ENCODE peak calls at places on chromosomes 3 and 15, in ten cellular contexts. B is A549, C is body of pancreas, R is IMR-90, G is transverse colon, S is testis, F is vagina, A is endothelial cell of umbilical vein, M is HepG2, Y is ovary. P is an unnamed sample. For H3K4me1, the result is how much of the 10 kb centered on the place peaks cover.

GRCh38 chr3:37279858-37280257 is 105.5 kb upstream of the LRRFIP2 start:
- DNase-seq in G (no peak), R (no peak), B (no peak), S (no peak), M (no peak), F (no peak), Y (no peak), C (no peak), A (peak), P (no peak)

GRCh38 chr15:101135532-101136166 is 116.2 kb downstream of the CHSY1 start:
- DNase-seq in A (no peak), G (peak), Y (no peak), B (no peak), M (no peak), R (no peak), S (no peak), C (no peak), F (no peak), P (no peak)

GRCh38 chr15:94582368-94582767 is 351.0 kb downstream of the MCTP2 start:
- DNase-seq in M (peak), G (no peak), Y (no peak), S (peak), C (no peak), F (no peak), R (no peak), B (no peak), A (peak), P (no peak)

GRCh38 chr3:24495334-24495994 is 814 bp upstream of the THRB start:
- DNase-seq in M (peak), G (peak), F (no peak), R (no peak), C (peak), B (peak), Y (peak), A (no peak), S (peak), P (peak)

GRCh38 chr3:195154793-195155535 is 116.0 kb downstream of the XXYLT1 start:
- DNase-seq in B (no peak), G (peak), A (peak), M (peak), C (peak), S (peak), R (peak), F (no peak), Y (peak), P (peak)

GRCh38 chr15:64809649-64810498 is 15.6 kb downstream of the PIF1 start:
- DNase-seq in B (peak), S (peak), R (peak), A (peak), Y (peak), G (peak), F (no peak), M (peak), C (peak), P (peak)

GRCh38 chr3:136326316-136326715 is 76.2 kb downstream of the PCCB start:
- DNase-seq in M (no peak), B (no peak), S (no peak), G (no peak), A (no peak), F (no peak), Y (no peak), C (no peak), R (no peak), P (no peak)

GRCh38 chr3:115845986-115846385 is 222.7 kb downstream of the GAP43 start:
- DNase-seq in M (no peak), F (no peak), B (no peak), A (no peak), Y (no peak), S (no peak), C (no peak), R (no peak), G (no peak), P (no peak)

GRCh38 chr3:12916159-12916558 is 74.8 kb upstream of the RPL32 start:
- DNase-seq in Y (no peak), M (no peak), S (no peak), F (no peak), A (no peak), C (no peak), R (no peak), B (no peak), G (peak), P (no peak)

GRCh38 chr3:179473565-179473964 is 22.3 kb upstream of the GNB4 start:
- DNase-seq in C (no peak), B (no peak), S (no peak), F (no peak), Y (no peak), R (no peak), A (peak), M (no peak), G (no peak), P (no peak)

GRCh38 chr3:25505581-25505980 is 77.5 kb downstream of the RARB start:
- DNase-seq in Y (no peak), A (no peak), C (no peak), S (no peak), M (no peak), F (no peak), R (no peak), G (no peak), B (no peak), P (no peak)

GRCh38 chr15:51864408-51865056 is 35.1 kb downstream of the TMOD3 start:
- DNase-seq in F (no peak), R (peak), C (no peak), B (no peak), G (no peak), S (no peak), M (no peak), Y (no peak), A (no peak), P (no peak)

GRCh38 chr3:182959474-182960350 is 20.6 kb downstream of the DCUN1D1 start:
- DNase-seq in B (no peak), F (no peak), Y (no peak), C (no peak), M (no peak), S (no peak), A (peak), R (no peak), G (no peak), P (no peak)

GRCh38 chr3:64392001-64392400 is 166.7 kb upstream of the PRICKLE2 start:
- DNase-seq in A (no peak), M (no peak), S (no peak), C (no peak), Y (no peak), R (peak), B (no peak), G (no peak), F (no peak), P (no peak)

GRCh38 chr3:134824676-134825290 is 29.7 kb downstream of the EPHB1 start:
- DNase-seq in R (no peak), M (no peak), G (no peak), C (no peak), A (no peak), S (peak), Y (no peak), B (no peak), F (no peak), P (no peak)

GRCh38 chr3:67460841-67461240 is 193.6 kb downstream of the SUCLG2 start:
- DNase-seq in C (no peak), A (no peak), M (no peak), B (no peak), Y (no peak), F (no peak), S (no peak), G (no peak), R (peak), P (no peak)

GRCh38 chr3:186107148-186108105 is 1.5 kb downstream of the ETV5 start:
- DNase-seq in B (peak), C (peak), Y (peak), M (peak), S (peak), F (no peak), G (peak), R (peak), A (peak), P (peak)

GRCh38 chr15:97817266-97817890 is 143.1 kb upstream of the ARRDC4 start:
- DNase-seq in A (no peak), R (no peak), C (no peak), M (no peak), Y (no peak), B (no peak), F (no peak), G (no peak), S (no peak), P (no peak)

GRCh38 chr3:127480196-127480933 is 110.2 kb downstream of the TPRA1 start:
- DNase-seq in R (no peak), Y (peak), C (no peak), B (no peak), M (no peak), S (no peak), A (no peak), F (no peak), G (no peak), P (peak)

GRCh38 chr3:190709351-190709773 is 153.1 kb downstream of the GMNC start:
- DNase-seq in F (no peak), S (no peak), B (no peak), G (no peak), Y (no peak), M (no peak), C (no peak), R (no peak), A (no peak), P (no peak)

GRCh38 chr3:8937064-8938020 is 25.9 kb downstream of the RAD18 start:
- DNase-seq in A (peak), F (no peak), B (peak), Y (no peak), C (no peak), M (peak), G (no peak), R (peak), S (no peak), P (no peak)

GRCh38 chr3:141442914-141443313 is 43.9 kb upstream of the RASA2 start:
- DNase-seq in Y (no peak), G (no peak), C (no peak), S (no peak), R (no peak), A (no peak), F (no peak), B (no peak), M (no peak), P (no peak)

GRCh38 chr3:171954644-171955365 is 84.6 kb upstream of the FNDC3B start:
- DNase-seq in M (peak), C (no peak), G (no peak), A (peak), R (no peak), F (no peak), B (peak), S (no peak), Y (no peak), P (no peak)

GRCh38 chr3:177512945-177513671 is 315.8 kb upstream of the TBL1XR1 start:
- DNase-seq in R (no peak), Y (no peak), G (no peak), C (no peak), F (no peak), B (no peak), A (no peak), S (no peak), M (peak), P (no peak)

GRCh38 chr3:195003006-195003892 is 267.7 kb downstream of the XXYLT1 start:
- DNase-seq in S (peak), F (peak), M (no peak), G (peak), C (peak), R (no peak), B (no peak), A (no peak), Y (peak), P (peak)

GRCh38 chr3:30353711-30354467 is 252.5 kb upstream of the TGFBR2 start:
- DNase-seq in C (no peak), F (no peak), M (no peak), S (no peak), R (no peak), A (no peak), B (no peak), G (peak), Y (no peak), P (no peak)

GRCh38 chr15:34014556-34014955 is 24.4 kb downstream of the AVEN start:
- DNase-seq in C (no peak), M (no peak), A (no peak), G (no peak), R (peak), F (no peak), B (no peak), S (no peak), Y (no peak), P (no peak)

GRCh38 chr3:172591876-172592771 is 68.9 kb upstream of the TNFSF10 start:
- DNase-seq in R (peak), Y (no peak), F (no peak), B (no peak), S (no peak), G (peak), M (no peak), C (no peak), A (no peak), P (no peak)

GRCh38 chr15:70182858-70183695 is 85.4 kb upstream of the TLE3 start:
- DNase-seq in G (no peak), F (no peak), M (no peak), C (no peak), Y (no peak), B (peak), R (no peak), S (no peak), A (no peak), P (no peak)

GRCh38 chr3:108552267-108553159 is 36.7 kb downstream of the CIP2A start:
- DNase-seq in F (no peak), A (peak), Y (no peak), R (peak), C (no peak), M (peak), B (peak), S (no peak), G (no peak), P (no peak)

GRCh38 chr3:24829632-24830229 is 335.1 kb upstream of the THRB start:
- DNase-seq in M (no peak), F (no peak), B (peak), C (peak), A (peak), Y (no peak), R (no peak), S (no peak), G (peak), P (no peak)

GRCh38 chr3:192212979-192213378 is 514.4 kb downstream of the FGF12 start:
- DNase-seq in M (no peak), F (no peak), Y (no peak), G (no peak), B (no peak), S (no peak), C (no peak), A (no peak), R (no peak), P (no peak)

GRCh38 chr3:129313983-129314756 is 35.5 kb downstream of the HMCES start:
- DNase-seq in F (no peak), M (peak), Y (peak), S (no peak), C (peak), R (peak), A (no peak), B (no peak), G (peak), P (peak)

GRCh38 chr3:47824541-47825473 is 21.9 kb downstream of the DHX30 start:
- DNase-seq in B (peak), F (no peak), M (peak), R (peak), G (peak), C (peak), S (peak), Y (peak), A (peak), P (peak)

GRCh38 chr3:52234516-52235447 is 4.2 kb downstream of the TWF2 start:
- DNase-seq in C (no peak), S (no peak), M (no peak), F (no peak), B (no peak), Y (no peak), G (no peak), R (no peak), A (no peak), P (no peak)

GRCh38 chr3:88960019-88960418 is 147.4 kb upstream of the EPHA3 start:
- DNase-seq in A (no peak), F (no peak), C (no peak), S (no peak), Y (no peak), R (no peak), B (no peak), M (no peak), G (no peak), P (no peak)

DNA sequence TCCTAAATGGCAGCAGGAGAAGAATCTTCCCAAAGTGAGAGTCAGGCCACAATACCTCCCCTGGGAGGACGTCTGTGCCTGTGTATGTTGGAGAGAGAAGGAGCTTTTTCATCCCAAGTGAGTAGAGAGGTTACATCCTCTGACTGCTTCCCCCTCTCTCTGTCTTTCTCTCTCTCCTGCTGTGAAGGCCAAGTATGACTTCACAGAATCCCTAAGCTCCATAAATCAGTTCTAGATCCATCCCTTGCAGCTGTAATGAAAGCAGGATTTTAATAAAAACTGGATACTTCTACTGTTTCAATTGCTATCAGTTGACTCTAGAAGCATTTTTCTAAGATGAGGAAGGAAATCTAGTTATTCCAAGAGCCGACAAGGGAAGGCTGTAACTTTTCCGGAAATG is 389.1 kb upstream of the PROK2 start:
- DNase-seq in R (no peak), M (no peak), B (no peak), Y (no peak), C (no peak), S (no peak), F (no peak), G (no peak), A (no peak), P (no peak)
- H3K27ac ChIP-seq in R (no peak), M (no peak), B (no peak), Y (peak), C (no peak), S (no peak), F (peak), G (peak), A (no peak), P (no peak)

GRCh38 chr3:16844222-16844621 is 40.5 kb upstream of the PLCL2 start:
- DNase-seq in S (no peak), A (no peak), M (no peak), F (no peak), G (no peak), Y (no peak), C (no peak), R (no peak), B (no peak), P (no peak)

GRCh38 chr3:16844771-16845170 is 40.0 kb upstream of the PLCL2 start:
- DNase-seq in B (no peak), R (no peak), M (no peak), G (no peak), A (no peak), F (no peak), S (no peak), Y (no peak), C (no peak), P (no peak)

GRCh38 chr3:16841906-16842709 is 42.6 kb upstream of the PLCL2 start:
- DNase-seq in M (no peak), C (peak), B (no peak), R (no peak), G (peak), A (no peak), F (no peak), Y (no peak), S (no peak), P (peak)

GRCh38 chr3:16841354-16841753 is 43.4 kb upstream of the PLCL2 start:
- DNase-seq in C (no peak), M (no peak), S (no peak), Y (no peak), A (no peak), B (no peak), G (no peak), R (no peak), F (no peak), P (no peak)

DNA sequence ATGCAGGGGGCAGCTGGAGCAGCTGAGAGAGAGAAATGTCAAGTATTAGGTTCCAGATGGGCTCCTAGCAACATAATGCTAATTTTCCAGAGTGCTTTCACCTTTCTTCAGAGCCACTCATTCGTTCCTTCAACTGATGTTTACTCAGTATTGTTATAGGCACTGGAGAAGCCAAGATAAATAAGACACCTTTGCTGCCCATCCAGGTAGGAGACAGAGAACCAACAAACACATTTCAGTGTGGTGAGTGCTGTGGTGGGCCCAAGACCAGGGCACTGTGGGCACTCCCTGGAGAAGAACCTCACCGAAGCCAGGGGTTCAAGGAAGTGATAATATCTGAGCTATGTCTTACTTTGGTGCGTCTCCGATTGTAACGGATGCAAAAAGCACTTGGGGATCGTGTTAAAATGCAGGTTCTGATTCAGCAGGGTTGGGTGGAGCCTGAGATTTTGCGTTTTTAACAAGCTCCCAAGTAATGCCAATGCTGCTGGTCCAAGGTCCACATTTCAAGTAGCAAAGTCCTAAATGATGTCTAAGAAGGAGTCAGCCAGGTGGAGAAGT is 42.0 kb upstream of the PLCL2 start:
- DNase-seq in A (no peak), B (no peak), Y (no peak), M (no peak), R (no peak), G (no peak), F (no peak), C (no peak), S (no peak), P (no peak)
- H3K4me1 ChIP-seq in A (under half), B (under half), Y (under half), M (under half), R (under half), G (under half), F (under half), C (half or more), S (under half), P (under half)

GRCh38 chr3:105770410-105770809 is 98.4 kb downstream of the CBLB start:
- DNase-seq in R (no peak), F (no peak), C (no peak), B (no peak), A (no peak), M (no peak), G (no peak), S (no peak), Y (no peak), P (no peak)
- TF ChIP-seq POLR2A in R (no peak), F (no peak), C (no peak), B (no peak), A (no peak), M (no peak), G (no peak), S (no peak), Y (no peak), P (no peak)

DNA sequence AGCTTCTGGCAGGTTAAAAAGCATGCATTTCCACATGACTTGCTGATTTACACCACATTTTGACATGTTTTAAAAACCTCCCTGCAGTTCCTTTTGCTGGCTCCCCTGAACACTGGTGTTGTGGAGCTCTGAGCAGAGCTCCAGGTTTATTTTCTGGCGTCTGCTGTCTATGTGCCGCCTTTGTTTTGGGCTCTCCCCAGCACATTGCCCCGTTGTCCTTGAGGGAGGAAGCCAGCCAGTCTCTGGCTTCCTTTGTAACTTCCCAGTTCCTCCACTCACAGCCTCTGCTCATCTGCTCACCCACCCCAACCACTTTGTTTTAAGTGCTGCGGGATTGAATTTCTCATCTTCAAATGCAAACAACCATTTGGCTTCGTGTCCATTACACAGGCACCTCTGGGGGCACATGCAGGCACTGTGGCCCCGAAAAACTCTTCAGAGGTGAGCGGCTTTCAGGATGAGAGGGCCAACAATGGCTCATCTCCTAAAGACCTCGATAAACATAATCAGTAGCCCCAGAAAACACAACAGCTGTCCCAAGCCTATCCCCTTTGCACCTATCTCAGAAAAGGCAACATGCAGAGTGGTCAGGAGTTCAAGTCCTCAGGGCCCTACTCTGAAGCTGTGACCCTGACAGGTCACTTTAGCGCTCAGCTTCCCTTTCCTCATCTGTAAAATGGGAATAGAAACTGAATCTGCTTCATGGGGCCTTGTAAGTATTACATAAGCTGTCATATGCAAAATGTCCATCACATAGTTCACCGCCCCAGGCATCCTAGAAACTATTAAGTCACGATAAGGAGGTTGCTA is 1.4 kb upstream of the MEF2A start:
- DNase-seq in M (peak), F (no peak), A (peak), G (peak), Y (peak), B (no peak), S (peak), R (peak), C (peak), P (no peak)
- H3K27ac ChIP-seq in M (no peak), F (peak), A (no peak), G (peak), Y (peak), B (peak), S (peak), R (no peak), C (peak), P (peak)

P was measured in suprapubic skin.